ENCODE peak calls at places on chromosomes 2 and 18, in eight cellular contexts. W, K, M, Z, C, H, D and V are unnamed samples. For H3K27me3 and H3K36me3, the result is how much of the 10 kb centered on the place peaks cover.

GRCh38 chr2:101775092-101775491 is 77.6 kb downstream of the MAP4K4 start:
- DNase-seq in H (no peak), Z (no peak), C (no peak), K (no peak), M (no peak), W (no peak), D (no peak), V (no peak)

GRCh38 chr2:197378494-197378972 is 56.3 kb downstream of the SF3B1 start:
- DNase-seq in H (peak), D (no peak), M (no peak), K (peak), Z (peak), C (no peak), W (no peak), V (peak)

GRCh38 chr2:66827851-66828250 is 392.9 kb downstream of the MEIS1 start:
- DNase-seq in H (peak), W (no peak), C (no peak), K (no peak), Z (no peak), D (no peak), M (no peak), V (no peak)

GRCh38 chr18:45167631-45168225 is 447.5 kb upstream of the SLC14A2 start:
- DNase-seq in D (no peak), W (no peak), Z (no peak), C (no peak), M (no peak), K (no peak), H (no peak), V (no peak)

GRCh38 chr2:183359867-183360266 is 235.6 kb downstream of the NUP35 start:
- DNase-seq in M (no peak), C (no peak), H (no peak), W (no peak), D (no peak), Z (no peak), K (peak), V (no peak)

GRCh38 chr2:25115902-25116301 is 52.5 kb downstream of the POMC start:
- DNase-seq in C (no peak), W (no peak), Z (no peak), M (no peak), H (peak), K (no peak), D (no peak), V (no peak)

GRCh38 chr2:11030909-11031308 is 119.2 kb downstream of the KCNF1 start:
- DNase-seq in M (no peak), K (no peak), Z (no peak), D (no peak), C (no peak), W (no peak), H (no peak), V (no peak)

GRCh38 chr2:218023636-218024035 is 20.8 kb upstream of the TNS1 start:
- DNase-seq in K (no peak), M (no peak), D (peak), W (peak), Z (peak), C (no peak), H (no peak), V (no peak)

GRCh38 chr2:63364866-63365265 is 223.4 kb downstream of the WDPCP start:
- DNase-seq in K (no peak), D (no peak), C (no peak), W (no peak), M (no peak), H (no peak), Z (no peak), V (peak)

GRCh38 chr18:5963267-5963666 is 67.9 kb upstream of the TMEM200C start:
- DNase-seq in Z (no peak), W (no peak), M (no peak), C (no peak), K (no peak), H (no peak), D (no peak), V (no peak)

GRCh38 chr2:229627728-229628127 is 86.6 kb downstream of the DNER start:
- DNase-seq in Z (no peak), K (no peak), W (no peak), C (no peak), H (no peak), M (no peak), D (no peak), V (no peak)

GRCh38 chr2:3066831-3067230 is 310.8 kb downstream of the EIPR1 start:
- DNase-seq in Z (no peak), M (no peak), H (no peak), D (no peak), W (no peak), C (no peak), K (no peak), V (no peak)

GRCh38 chr2:217959723-217960122 is 43.1 kb downstream of the TNS1 start:
- DNase-seq in Z (no peak), C (no peak), K (no peak), M (no peak), D (no peak), H (peak), W (peak), V (no peak)

GRCh38 chr2:48541696-48542389 is 11.9 kb downstream of the STON1 start:
- DNase-seq in H (no peak), C (no peak), Z (no peak), W (no peak), K (no peak), M (no peak), D (no peak), V (no peak)

GRCh38 chr2:167140767-167141166 is 252.5 kb downstream of the XIRP2 start:
- DNase-seq in C (no peak), W (no peak), D (no peak), Z (no peak), K (peak), M (peak), H (peak), V (no peak)

GRCh38 chr2:218168635-218169462 is 2.1 kb upstream of the CXCR1 start:
- DNase-seq in M (peak), C (no peak), W (no peak), Z (peak), D (peak), K (peak), H (peak), V (peak)

GRCh38 chr18:63087421-63088230 is 231.9 kb downstream of the BCL2 start:
- DNase-seq in W (no peak), M (no peak), H (no peak), D (no peak), K (no peak), Z (no peak), C (no peak), V (no peak)

GRCh38 chr2:55000335-55000734 is 49.9 kb downstream of the RTN4 start:
- DNase-seq in H (no peak), C (no peak), M (no peak), Z (no peak), K (no peak), D (no peak), W (no peak), V (no peak)

GRCh38 chr2:64086347-64087082 is 57.7 kb downstream of the PELI1 start:
- DNase-seq in Z (no peak), C (no peak), K (no peak), W (no peak), H (no peak), M (no peak), D (no peak), V (no peak)

GRCh38 chr18:39806519-39806918 is 2148.5 kb upstream of the PIK3C3 start:
- DNase-seq in K (no peak), W (no peak), H (no peak), D (no peak), M (no peak), C (no peak), Z (no peak), V (no peak)

GRCh38 chr2:111618953-111619902 is 264.8 kb downstream of the ANAPC1 start:
- DNase-seq in C (no peak), D (no peak), H (no peak), K (peak), Z (no peak), M (no peak), W (no peak), V (no peak)
- H3K4me3 ChIP-seq in C (no peak), D (no peak), H (no peak), K (no peak), Z (no peak), M (no peak), W (no peak), V (no peak)

GRCh38 chr2:240642806-240643092 is 17.5 kb downstream of the GPR35 start:
- DNase-seq in M (no peak), K (no peak), C (no peak), W (no peak), H (no peak), D (no peak), Z (no peak), V (no peak)
- H3K27me3 ChIP-seq in M (under half), K (under half), C (under half), W (under half), H (under half), D (half or more), Z (under half), V (under half)

DNA sequence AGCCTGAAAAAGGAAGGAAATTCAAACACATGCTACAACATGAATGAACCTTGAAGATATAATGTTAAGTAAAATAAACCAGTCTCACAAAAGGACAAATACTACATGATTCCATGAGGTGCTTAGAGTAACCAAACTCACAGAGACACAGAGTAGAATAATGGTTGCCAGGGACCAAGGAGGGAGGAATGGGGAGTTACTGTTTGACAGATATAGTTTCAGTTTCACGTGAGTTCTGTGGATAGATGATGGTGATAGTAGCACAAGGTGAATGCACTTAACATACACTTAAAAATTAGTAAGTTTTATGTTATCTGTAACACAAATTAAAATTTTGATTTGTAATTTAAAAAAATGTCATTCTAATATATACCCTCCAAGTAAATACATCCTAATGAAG is 106.9 kb upstream of the ACVR1C start:
- DNase-seq in W (no peak), K (no peak), Z (no peak), H (no peak), M (no peak), D (no peak), C (no peak), V (no peak)
- H3K36me3 ChIP-seq in W (under half), K (under half), Z (under half), H (under half), M (under half), D (half or more), C (half or more), V (under half)

GRCh38 chr2:119156105-119156890 is 2.3 kb downstream of the C1QL2 start:
- DNase-seq in Z (peak), K (no peak), D (no peak), W (no peak), H (no peak), M (no peak), C (no peak), V (no peak)
- H3K4me3 ChIP-seq in Z (peak), K (no peak), D (no peak), W (no peak), H (no peak), M (peak), C (no peak), V (no peak)

GRCh38 chr2:230946429-230947234 is 21.6 kb upstream of the GPR55 start:
- DNase-seq in C (no peak), Z (no peak), K (no peak), M (no peak), W (no peak), H (no peak), D (no peak), V (no peak)

GRCh38 chr2:230947235-230947576 is 22.2 kb upstream of the GPR55 start:
- DNase-seq in C (no peak), Z (peak), W (no peak), H (no peak), D (no peak), M (no peak), K (no peak), V (no peak)

GRCh38 chr2:230944123-230944653 is 19.1 kb upstream of the GPR55 start:
- DNase-seq in K (no peak), W (no peak), C (peak), H (no peak), M (no peak), D (no peak), Z (peak), V (no peak)

GRCh38 chr2:230942920-230943896 is 18.2 kb upstream of the GPR55 start:
- DNase-seq in C (peak), W (no peak), H (no peak), K (no peak), D (no peak), M (no peak), Z (peak), V (no peak)

DNA sequence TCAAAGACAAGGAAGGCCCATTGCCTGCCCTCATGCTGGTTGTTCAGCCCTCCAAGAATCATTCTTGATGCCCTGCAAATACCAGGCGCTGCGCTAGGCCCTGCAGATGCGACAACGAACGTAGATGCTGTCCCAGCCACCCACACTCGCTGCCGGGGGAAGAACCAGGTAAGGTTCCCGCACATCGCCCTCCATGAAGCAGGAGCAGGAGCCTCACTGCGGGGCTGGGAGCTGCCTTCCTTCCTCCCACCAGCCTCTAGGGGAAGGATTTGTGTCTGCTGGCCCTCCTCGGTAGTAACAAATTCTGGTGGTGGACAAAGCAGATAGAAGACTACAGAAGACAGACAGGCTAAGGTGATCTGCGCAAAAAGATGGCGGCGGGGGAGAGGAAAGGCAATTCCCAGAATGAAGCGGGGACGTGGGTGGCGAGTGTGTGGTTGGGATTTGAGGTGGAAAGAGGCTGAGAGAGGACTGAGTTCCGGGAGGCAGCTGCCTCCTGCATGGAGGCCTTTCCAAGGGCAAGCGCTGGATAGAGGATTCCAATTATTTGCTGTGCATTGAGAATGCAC is 19.8 kb upstream of the GPR55 start:
- DNase-seq in W (no peak), K (no peak), D (no peak), C (peak), H (no peak), Z (peak), M (no peak), V (no peak)
- H3K27me3 ChIP-seq in W (under half), K (under half), D (under half), C (under half), H (under half), Z (under half), M (under half), V (under half)

GRCh38 chr2:46380038-46380940 is 83.1 kb downstream of the EPAS1 start:
- DNase-seq in W (no peak), H (no peak), D (no peak), Z (no peak), K (no peak), C (no peak), M (no peak), V (no peak)
- H3K36me3 ChIP-seq in W (under half), H (under half), D (half or more), Z (under half), K (under half), C (half or more), M (under half), V (under half)

GRCh38 chr18:59197636-59198035 is 22.3 kb upstream of the GRP start:
- DNase-seq in W (no peak), Z (no peak), D (no peak), K (no peak), H (no peak), M (no peak), C (no peak), V (no peak)
- H3K4me3 ChIP-seq in W (no peak), Z (no peak), D (no peak), K (no peak), H (no peak), M (no peak), C (no peak), V (no peak)

GRCh38 chr2:60355849-60356261 is 197.6 kb downstream of the BCL11A start:
- DNase-seq in K (no peak), C (no peak), H (no peak), M (no peak), Z (no peak), W (no peak), D (no peak), V (no peak)
- H3K27me3 ChIP-seq in K (under half), C (under half), H (under half), M (under half), Z (under half), W (under half), D (under half), V (under half)